ENCODE peak calls at places on chromosomes 3 and 15, in five cellular contexts. One of them, this sample, is unnamed.

GRCh38 chr3:126834596-126835471 is 130.8 kb downstream of the CHCHD6 start:
- DNase-seq in stimulated activated naive CD4-positive, alpha-beta T cell: no peak
- DNase-seq in midbrain: no peak
- DNase-seq in lower lobe of right lung: no peak
- DNase-seq in ACHN: peak
- DNase-seq in this sample: no peak

GRCh38 chr15:63712828-63713520 is 115.8 kb downstream of the FBXL22 start:
- DNase-seq in stimulated activated naive CD4-positive, alpha-beta T cell: no peak
- DNase-seq in midbrain: no peak
- DNase-seq in lower lobe of right lung: no peak
- DNase-seq in ACHN: no peak
- DNase-seq in this sample: no peak

GRCh38 chr3:72385172-72385571 is 463.1 kb downstream of the SHQ1 start:
- DNase-seq in stimulated activated naive CD4-positive, alpha-beta T cell: no peak
- DNase-seq in midbrain: no peak
- DNase-seq in lower lobe of right lung: no peak
- DNase-seq in ACHN: no peak
- DNase-seq in this sample: no peak

GRCh38 chr3:16305121-16305541 is 40.1 kb downstream of the OXNAD1 start:
- DNase-seq in stimulated activated naive CD4-positive, alpha-beta T cell: peak
- DNase-seq in midbrain: no peak
- DNase-seq in lower lobe of right lung: no peak
- DNase-seq in ACHN: no peak
- DNase-seq in this sample: no peak

GRCh38 chr3:171309906-171310359 is 150.3 kb downstream of the TNIK start:
- DNase-seq in stimulated activated naive CD4-positive, alpha-beta T cell: no peak
- DNase-seq in midbrain: no peak
- DNase-seq in lower lobe of right lung: no peak
- DNase-seq in ACHN: peak
- DNase-seq in this sample: no peak

GRCh38 chr3:46325645-46326300 is 28.1 kb upstream of the CCR2 start:
- DNase-seq in stimulated activated naive CD4-positive, alpha-beta T cell: no peak
- DNase-seq in midbrain: no peak
- DNase-seq in lower lobe of right lung: no peak
- DNase-seq in ACHN: no peak
- DNase-seq in this sample: no peak

GRCh38 chr15:48447657-48448056 is 116.4 kb downstream of the DUT start:
- DNase-seq in stimulated activated naive CD4-positive, alpha-beta T cell: no peak
- DNase-seq in midbrain: no peak
- DNase-seq in lower lobe of right lung: no peak
- DNase-seq in ACHN: no peak
- DNase-seq in this sample: no peak

GRCh38 chr3:99808163-99808794 is 9.4 kb upstream of the CMSS1 start:
- DNase-seq in stimulated activated naive CD4-positive, alpha-beta T cell: peak
- DNase-seq in midbrain: no peak
- DNase-seq in lower lobe of right lung: no peak
- DNase-seq in ACHN: peak
- DNase-seq in this sample: no peak

GRCh38 chr15:52428297-52428696 is 100.4 kb downstream of the MYO5A start:
- DNase-seq in stimulated activated naive CD4-positive, alpha-beta T cell: no peak
- DNase-seq in midbrain: no peak
- DNase-seq in lower lobe of right lung: no peak
- DNase-seq in ACHN: no peak
- DNase-seq in this sample: no peak

GRCh38 chr15:50055333-50056278 is 63.4 kb downstream of the ATP8B4 start:
- DNase-seq in stimulated activated naive CD4-positive, alpha-beta T cell: no peak
- DNase-seq in midbrain: no peak
- DNase-seq in lower lobe of right lung: no peak
- DNase-seq in ACHN: no peak
- DNase-seq in this sample: peak

GRCh38 chr3:14154242-14154641 is 24.2 kb downstream of the XPC start:
- DNase-seq in stimulated activated naive CD4-positive, alpha-beta T cell: no peak
- DNase-seq in midbrain: no peak
- DNase-seq in lower lobe of right lung: no peak
- DNase-seq in ACHN: no peak
- DNase-seq in this sample: no peak

GRCh38 chr15:69357773-69358765 is 56.1 kb upstream of the KIF23 start:
- DNase-seq in stimulated activated naive CD4-positive, alpha-beta T cell: no peak
- DNase-seq in midbrain: no peak
- DNase-seq in lower lobe of right lung: peak
- DNase-seq in ACHN: no peak
- DNase-seq in this sample: no peak

GRCh38 chr3:159763466-159764210 is 225.0 kb upstream of the IL12A start:
- DNase-seq in stimulated activated naive CD4-positive, alpha-beta T cell: no peak
- DNase-seq in midbrain: no peak
- DNase-seq in lower lobe of right lung: peak
- DNase-seq in ACHN: peak
- DNase-seq in this sample: no peak

GRCh38 chr15:80194914-80195313 is 42.1 kb downstream of the FAH start:
- DNase-seq in stimulated activated naive CD4-positive, alpha-beta T cell: no peak
- DNase-seq in midbrain: no peak
- DNase-seq in lower lobe of right lung: no peak
- DNase-seq in ACHN: no peak
- DNase-seq in this sample: no peak

GRCh38 chr3:147361671-147362420 is 44.5 kb downstream of the ZIC4 start:
- DNase-seq in stimulated activated naive CD4-positive, alpha-beta T cell: no peak
- DNase-seq in midbrain: peak
- DNase-seq in lower lobe of right lung: no peak
- DNase-seq in ACHN: peak
- DNase-seq in this sample: no peak

This sample was measured in CD14-positive monocyte.